ENCODE peak calls at places on chromosomes 16 and 17, in five cellular contexts. R, Y, N, E and Z are unnamed samples.

GRCh38 chr17:1228752-1229353 is 41.4 kb upstream of the BHLHA9 start:
- DNase-seq in Y (peak; percentile 38), N (no peak), R (no peak), E (no peak), Z (no peak)

GRCh38 chr16:50627419-50627818 is 53.7 kb downstream of the SNX20 start:
- DNase-seq in E (no peak), Y (peak; percentile 77), N (peak; percentile 44), R (no peak), Z (peak; percentile 48)

GRCh38 chr16:79409970-79410369 is 190.6 kb downstream of the MAF start:
- DNase-seq in Y (no peak), E (no peak), R (no peak), N (no peak), Z (no peak)

GRCh38 chr16:23398987-23399805 is 53.8 kb downstream of the COG7 start:
- DNase-seq in E (no peak), Y (peak; percentile 84), R (no peak), N (peak; percentile 44), Z (no peak)

GRCh38 chr16:67868290-67868689 is 4.6 kb upstream of the EDC4 start:
- DNase-seq in E (no peak), Y (no peak), N (no peak), R (no peak), Z (no peak)

GRCh38 chr17:73998246-73999220 is 204.9 kb upstream of the RPL38 start:
- DNase-seq in E (peak; percentile 30), Y (peak; percentile 81), N (peak; percentile 61), R (no peak), Z (peak; percentile 78)

GRCh38 chr17:83203073-83203471 is 123.7 kb downstream of the METRNL start:
- DNase-seq in Y (no peak), E (no peak), N (no peak), R (no peak), Z (peak; percentile 38)

GRCh38 chr17:42428141-42428944 is 5.3 kb upstream of the CAVIN1 start:
- DNase-seq in Y (peak; percentile 86), R (peak; percentile 90), E (no peak), N (peak; percentile 89), Z (peak; percentile 57)

GRCh38 chr17:15341385-15341849 is at the start of gene TEKT3:
- DNase-seq in Y (peak; percentile 96), N (peak; percentile 96), E (no peak), R (peak; percentile 23), Z (peak; percentile 89)

GRCh38 chr16:81700071-81700779 is 78.9 kb upstream of the PLCG2 start:
- DNase-seq in N (no peak), E (no peak), Y (no peak), R (no peak), Z (no peak)

GRCh38 chr17:38693700-38694329 is 11.3 kb upstream of the MLLT6 start:
- DNase-seq in N (no peak), E (no peak), Y (peak; percentile 56), R (no peak), Z (peak; percentile 76)

GRCh38 chr16:88387177-88387576 is 4.4 kb downstream of the ZNF469 start:
- DNase-seq in N (no peak), Y (no peak), E (no peak), R (no peak), Z (no peak)

GRCh38 chr16:87791295-87792204 is 25.8 kb upstream of the KLHDC4 start:
- DNase-seq in Y (no peak), N (no peak), E (no peak), R (no peak), Z (no peak)

GRCh38 chr16:57677622-57678369 is 9.7 kb downstream of the ADGRG3 start:
- DNase-seq in Y (no peak), N (no peak), E (no peak), R (no peak), Z (no peak)

GRCh38 chr16:79608976-79609375 is 8.4 kb upstream of the MAF start:
- DNase-seq in R (no peak), E (no peak), N (no peak), Y (peak; percentile 61), Z (no peak)

GRCh38 chr16:65500919-65501318 is 379.1 kb upstream of the CDH11 start:
- DNase-seq in E (no peak), Y (no peak), N (no peak), R (no peak), Z (no peak)

GRCh38 chr17:39208893-39209292 is 8.8 kb downstream of the RPL19 start:
- DNase-seq in R (no peak), N (peak; percentile 31), E (no peak), Y (peak; percentile 60), Z (peak; percentile 71)

GRCh38 chr16:65218348-65218747 is 96.5 kb upstream of the CDH11 start:
- DNase-seq in R (no peak), E (no peak), Y (no peak), N (no peak), Z (no peak)

GRCh38 chr16:31301708-31302400 is 42.1 kb downstream of the ITGAM start:
- DNase-seq in N (no peak), R (no peak), Y (peak; percentile 9), E (no peak), Z (no peak)

GRCh38 chr16:24906199-24906808 is 60.5 kb downstream of the SLC5A11 start:
- DNase-seq in R (peak; percentile 5), N (no peak), E (no peak), Y (peak; percentile 9), Z (no peak)

GRCh38 chr16:27515874-27516353 is 33.8 kb downstream of the GTF3C1 start:
- DNase-seq in R (no peak), Y (peak; percentile 30), N (peak; percentile 68), E (no peak), Z (no peak)

GRCh38 chr17:51154176-51154575 is 817 bp downstream of the NME1 start:
- DNase-seq in Y (peak; percentile 72), E (no peak), N (peak; percentile 17), R (no peak), Z (no peak)

GRCh38 chr16:87410958-87411357 is 18.8 kb downstream of the MAP1LC3B start:
- DNase-seq in R (no peak), N (peak; percentile 24), E (no peak), Y (no peak), Z (no peak)

GRCh38 chr16:66512589-66513404 is 37.1 kb downstream of the TK2 start:
- DNase-seq in R (no peak), Y (no peak), E (no peak), N (peak; percentile 79), Z (no peak)

GRCh38 chr17:50345443-50346312 is at the start of gene XYLT2:
- DNase-seq in Y (peak; percentile 95), R (peak; percentile 42), E (peak; percentile 91), N (peak; percentile 90), Z (peak; percentile 92)

GRCh38 chr17:70158581-70158980 is 10.8 kb upstream of the KCNJ2 start:
- DNase-seq in N (no peak), Y (no peak), R (no peak), E (no peak), Z (no peak)

GRCh38 chr16:57115148-57115503 is 22.7 kb downstream of the CPNE2 start:
- DNase-seq in E (no peak), Y (no peak), R (no peak), N (no peak), Z (no peak)

GRCh38 chr17:16288860-16289571 is 64.3 kb downstream of the CENPV start:
- DNase-seq in E (no peak), R (no peak), N (peak; percentile 57), Y (no peak), Z (no peak)

GRCh38 chr17:50163846-50164696 is 1.7 kb upstream of the SGCA start:
- DNase-seq in E (no peak), R (no peak), Y (no peak), N (peak; percentile 32), Z (no peak)

GRCh38 chr16:47481698-47482374 is 20.7 kb downstream of the PHKB start:
- DNase-seq in Y (no peak), N (no peak), R (no peak), E (no peak), Z (no peak)

GRCh38 chr17:68718465-68718864 is 117.3 kb upstream of the FAM20A start:
- DNase-seq in N (no peak), R (no peak), Y (no peak), E (no peak), Z (no peak)

GRCh38 chr16:27237229-27238015 is 31.1 kb downstream of the NSMCE1 start:
- DNase-seq in E (peak; percentile 67), R (peak; percentile 50), N (no peak), Y (peak; percentile 51), Z (no peak)

GRCh38 chr17:74403512-74404137 is 28.3 kb upstream of the GPRC5C start:
- DNase-seq in E (no peak), Y (no peak), R (no peak), N (peak; percentile 58), Z (no peak)

GRCh38 chr17:787641-788221 is 5.6 kb downstream of the MRM3 start:
- DNase-seq in E (no peak), Y (no peak), R (no peak), N (no peak), Z (no peak)

GRCh38 chr16:1108299-1109252 is 12.5 kb upstream of the C1QTNF8 start:
- DNase-seq in E (no peak), Y (peak; percentile 77), N (no peak), R (no peak), Z (peak; percentile 55)

GRCh38 chr16:4175849-4176248 is 59.6 kb upstream of the ADCY9 start:
- DNase-seq in R (no peak), N (no peak), Y (no peak), E (no peak), Z (no peak)